ENCODE peak calls at places on chromosome 11, in eight cellular contexts. C, U, J, D, F, G, L and B are unnamed samples. For H3K9me3, the result is how much of the 10 kb centered on the place peaks cover.

GRCh38 chr11:118918686-118919280 is 6.9 kb downstream of the BCL9L start:
- DNase-seq in C (peak), U (no peak), J (no peak), D (peak), F (no peak), G (no peak), L (peak), B (no peak)

GRCh38 chr11:130411223-130411622 is 17.2 kb downstream of the ADAMTS8 start:
- DNase-seq in C (no peak), U (no peak), J (no peak), D (no peak), F (no peak), G (no peak), L (no peak), B (peak)

GRCh38 chr11:72633068-72633467 is 41.2 kb downstream of the PDE2A start:
- DNase-seq in C (no peak), U (no peak), J (no peak), D (no peak), F (no peak), G (no peak), L (no peak), B (no peak)

GRCh38 chr11:612961-613300 is 2.8 kb downstream of the IRF7 start:
- DNase-seq in C (no peak), U (no peak), J (no peak), D (no peak), F (no peak), G (no peak), L (no peak), B (no peak)

GRCh38 chr11:46951864-46952263 is 15.3 kb downstream of the CSTPP1 start:
- DNase-seq in C (peak), U (no peak), J (no peak), D (no peak), F (no peak), G (no peak), L (peak), B (no peak)

GRCh38 chr11:50037282-50037681 is 4.6 kb downstream of the OR4C45 start:
- DNase-seq in C (no peak), U (no peak), J (no peak), D (no peak), F (no peak), G (no peak), L (no peak), B (no peak)

GRCh38 chr11:46305295-46305694 is 27.8 kb downstream of the CREB3L1 start:
- DNase-seq in C (peak), U (no peak), J (peak), D (no peak), F (no peak), G (no peak), L (no peak), B (no peak)

GRCh38 chr11:134369656-134370525 is 38.1 kb downstream of the GLB1L2 start:
- DNase-seq in C (no peak), U (no peak), J (no peak), D (no peak), F (no peak), G (no peak), L (no peak), B (no peak)

GRCh38 chr11:16812274-16812673 is 73.8 kb downstream of the C11orf58 start:
- DNase-seq in C (no peak), U (no peak), J (no peak), D (no peak), F (no peak), G (no peak), L (no peak), B (no peak)

GRCh38 chr11:86999388-86999787 is 38.3 kb upstream of the TMEM135 start:
- DNase-seq in C (no peak), U (no peak), J (no peak), D (no peak), F (no peak), G (no peak), L (no peak), B (no peak)

GRCh38 chr11:70675697-70676374 is 277.5 kb downstream of the CTTN start:
- DNase-seq in C (no peak), U (no peak), J (no peak), D (peak), F (no peak), G (no peak), L (no peak), B (no peak)
- H3K9me3 ChIP-seq in C (under half), U (under half), J (under half), D (under half), F (under half), G (under half), L (under half), B (under half)

GRCh38 chr11:77789731-77790476 is 30.6 kb downstream of the RSF1 start:
- DNase-seq in C (no peak), U (no peak), J (no peak), D (no peak), F (no peak), G (no peak), L (no peak), B (no peak)
- H3K4me3 ChIP-seq in C (no peak), U (no peak), J (no peak), D (no peak), F (no peak), G (no peak), L (no peak), B (no peak)

GRCh38 chr11:13427440-13427839 is 35.6 kb downstream of the BTBD10 start:
- DNase-seq in C (no peak), U (no peak), J (no peak), D (no peak), F (no peak), G (no peak), L (no peak), B (no peak)
- H3K9me3 ChIP-seq in C (under half), U (under half), J (under half), D (under half), F (under half), G (under half), L (under half), B (under half)

GRCh38 chr11:14359573-14360031 is 619 bp upstream of the RRAS2 start:
- DNase-seq in C (peak), U (no peak), J (no peak), D (no peak), F (no peak), G (no peak), L (no peak), B (peak)
- H3K4me3 ChIP-seq in C (peak), U (no peak), J (peak), D (no peak), F (peak), G (peak), L (peak), B (peak)

DNA sequence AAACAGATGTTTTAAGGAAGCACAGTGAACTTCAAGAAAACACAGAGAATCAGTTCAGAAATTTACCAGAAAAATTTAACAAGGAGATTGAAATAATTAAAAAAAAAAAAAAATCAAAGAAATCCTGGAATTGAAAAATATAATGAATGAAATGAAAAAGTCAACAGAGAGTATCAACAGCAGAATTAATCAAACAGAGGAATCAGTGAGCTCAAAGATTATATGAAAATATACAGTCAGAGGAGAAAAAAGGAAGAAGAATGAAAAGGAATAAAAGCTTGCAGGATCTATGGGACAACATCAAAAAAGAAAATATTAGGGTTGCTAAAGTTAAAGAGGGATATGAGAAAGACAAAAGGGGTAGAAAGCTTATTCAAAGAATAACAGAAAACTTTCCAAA is 82.3 kb downstream of the XRRA1 start:
- DNase-seq in C (no peak), U (no peak), J (no peak), D (no peak), F (no peak), G (no peak), L (no peak), B (no peak)
- H3K9me3 ChIP-seq in C (under half), U (under half), J (half or more), D (half or more), F (under half), G (under half), L (under half), B (half or more)

GRCh38 chr11:9601041-9601875 is 27.8 kb downstream of the WEE1 start:
- DNase-seq in C (peak), U (no peak), J (peak), D (peak), F (no peak), G (peak), L (no peak), B (no peak)
- H3K4me3 ChIP-seq in C (no peak), U (no peak), J (peak), D (no peak), F (peak), G (no peak), L (no peak), B (no peak)

GRCh38 chr11:2645779-2646118 is 54.0 kb downstream of the KCNQ1OT1 start:
- DNase-seq in C (no peak), U (no peak), J (no peak), D (no peak), F (no peak), G (no peak), L (no peak), B (no peak)

GRCh38 chr11:2643746-2644145 is 56.0 kb downstream of the KCNQ1OT1 start:
- DNase-seq in C (no peak), U (no peak), J (no peak), D (no peak), F (no peak), G (no peak), L (no peak), B (no peak)

GRCh38 chr11:2647953-2648352 is 51.8 kb downstream of the KCNQ1OT1 start:
- DNase-seq in C (no peak), U (no peak), J (no peak), D (no peak), F (no peak), G (no peak), L (no peak), B (no peak)

GRCh38 chr11:2647167-2647566 is 52.6 kb downstream of the KCNQ1OT1 start:
- DNase-seq in C (no peak), U (no peak), J (no peak), D (no peak), F (no peak), G (no peak), L (no peak), B (no peak)

GRCh38 chr11:2644844-2645778 is 54.7 kb downstream of the KCNQ1OT1 start:
- DNase-seq in C (no peak), U (no peak), J (no peak), D (no peak), F (no peak), G (no peak), L (no peak), B (no peak)
- H3K9me3 ChIP-seq in C (under half), U (under half), J (half or more), D (half or more), F (under half), G (under half), L (under half), B (half or more)